ENCODE peak calls at places on chromosomes 1 and 21, in eight cellular contexts. U is colonic mucosa, H is IMR-90, B is astrocyte, N is lower lobe of right lung, F is lower leg skin, G is AG04449, L is neural progenitor cell. K is an unnamed sample.

GRCh38 chr1:175887981-175888428 is 144.6 kb upstream of the TNR start:
- DNase-seq in U (peak), G (no peak), N (peak), F (peak), H (peak), L (peak), B (no peak), K (peak)

GRCh38 chr1:2021550-2021949 is 2.4 kb downstream of the GABRD start:
- DNase-seq in L (no peak), U (no peak), B (no peak), H (no peak), N (no peak), G (no peak), F (no peak), K (no peak)

GRCh38 chr1:10917513-10918454 is 94.7 kb upstream of the TARDBP start:
- DNase-seq in G (no peak), B (no peak), N (no peak), H (no peak), L (no peak), F (peak), U (no peak), K (no peak)

GRCh38 chr1:234597894-234598293 is 12.1 kb downstream of the IRF2BP2 start:
- DNase-seq in L (peak), B (no peak), U (peak), H (peak), N (no peak), F (no peak), G (no peak), K (no peak)

GRCh38 chr1:87024936-87025537 is 110.6 kb downstream of the HS2ST1 start:
- DNase-seq in B (peak), U (no peak), L (peak), N (no peak), H (peak), G (no peak), F (no peak), K (peak)

GRCh38 chr1:158509471-158510161 is 37.6 kb downstream of the OR10R2 start:
- DNase-seq in G (no peak), N (no peak), B (no peak), H (no peak), F (no peak), L (peak), U (no peak), K (no peak)

GRCh38 chr21:34614443-34614692 is 545 bp downstream of the RCAN1 start:
- DNase-seq in U (no peak), N (no peak), H (no peak), B (no peak), G (no peak), L (no peak), F (no peak), K (no peak)

GRCh38 chr1:39576016-39576657 is 453 bp downstream of the PABPC4 start:
- DNase-seq in B (no peak), L (peak), H (no peak), N (peak), G (no peak), U (peak), F (no peak), K (no peak)

GRCh38 chr1:115426271-115426771 is 88.3 kb upstream of the NGF start:
- DNase-seq in F (no peak), G (peak), B (peak), L (no peak), H (peak), N (no peak), U (no peak), K (peak)

GRCh38 chr1:31669786-31670582 is 25.3 kb upstream of the PEF1 start:
- DNase-seq in N (peak), H (peak), L (peak), G (no peak), U (peak), B (peak), F (peak), K (peak)

GRCh38 chr1:83490988-83491387 is 507.9 kb downstream of the TTLL7 start:
- DNase-seq in H (no peak), N (no peak), L (no peak), F (no peak), G (no peak), U (no peak), B (no peak), K (no peak)
- H3K4me3 ChIP-seq in H (no peak), N (no peak), L (no peak), F (no peak), G (no peak), U (no peak), B (no peak), K (no peak)

GRCh38 chr1:190439447-190439846 is 38.2 kb downstream of the BRINP3 start:
- DNase-seq in F (no peak), G (no peak), N (no peak), B (no peak), U (no peak), L (no peak), H (no peak), K (no peak)

GRCh38 chr1:190436615-190437014 is 41.0 kb downstream of the BRINP3 start:
- DNase-seq in N (no peak), G (no peak), B (peak), F (no peak), U (no peak), H (peak), L (no peak), K (peak)
- TF ChIP-seq CTCF in N (no peak), G (peak), B (peak), F (no peak), U (no peak), H (peak), L (peak), K (no peak)

GRCh38 chr1:148315081-148315811 is 163.2 kb upstream of the NBPF11 start:
- DNase-seq in F (no peak), B (peak), N (no peak), U (no peak), L (no peak), G (no peak), H (no peak), K (peak)

GRCh38 chr1:148318900-148319242 is 164.2 kb downstream of the PPIAL4G start:
- DNase-seq in L (no peak), U (no peak), F (no peak), H (no peak), B (no peak), N (no peak), G (no peak), K (no peak)

GRCh38 chr1:148318123-148318899 is 164.8 kb downstream of the PPIAL4G start:
- DNase-seq in N (peak), G (no peak), F (no peak), U (no peak), H (no peak), L (peak), B (no peak), K (no peak)

DNA sequence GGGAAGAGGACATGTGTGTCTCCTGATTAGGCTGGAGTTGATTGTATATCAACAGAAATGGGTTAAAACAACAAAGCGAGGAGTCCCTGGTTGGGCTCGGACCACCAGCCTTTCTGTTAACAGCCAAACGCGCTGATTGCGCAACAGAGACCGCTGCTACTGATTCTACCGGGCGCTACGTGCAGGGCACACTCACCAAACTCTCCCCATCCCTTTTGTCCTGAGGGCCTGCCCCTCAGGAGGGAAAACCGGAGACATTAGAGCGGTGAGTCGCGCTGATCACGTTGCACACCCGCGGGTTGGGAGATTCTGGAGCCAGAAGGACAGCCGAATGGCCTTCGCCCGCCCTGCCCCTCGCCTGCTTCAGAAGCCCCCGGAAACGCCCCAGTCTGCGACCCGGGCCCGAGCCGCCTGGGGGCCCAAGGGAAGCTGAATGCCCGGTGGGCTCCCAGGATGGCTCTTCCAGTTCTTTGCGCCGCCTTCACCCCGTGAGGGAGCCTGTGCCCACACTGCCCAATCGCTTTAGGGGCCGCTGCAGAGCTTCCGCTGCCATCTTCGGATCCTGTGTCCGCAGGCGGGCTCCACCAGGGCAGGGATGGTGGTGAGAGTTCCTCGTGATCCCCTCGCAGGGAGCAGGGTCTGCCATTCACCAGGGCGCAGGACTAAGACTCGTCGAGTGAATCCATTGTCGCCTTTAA is 165.4 kb upstream of the NBPF11 start:
- DNase-seq in N (no peak), U (no peak), H (no peak), G (no peak), B (no peak), L (no peak), F (no peak), K (no peak)
- H3K4me3 ChIP-seq in N (no peak), U (no peak), H (no peak), G (no peak), B (peak), L (peak), F (no peak), K (no peak)

GRCh38 chr1:116934586-116935207 is 25.0 kb downstream of the PTGFRN start:
- DNase-seq in L (no peak), U (no peak), G (no peak), N (no peak), H (no peak), B (no peak), F (no peak), K (no peak)
- TF ChIP-seq CTCF in L (peak), U (no peak), G (no peak), N (no peak), H (no peak), B (peak), F (no peak), K (no peak)

DNA sequence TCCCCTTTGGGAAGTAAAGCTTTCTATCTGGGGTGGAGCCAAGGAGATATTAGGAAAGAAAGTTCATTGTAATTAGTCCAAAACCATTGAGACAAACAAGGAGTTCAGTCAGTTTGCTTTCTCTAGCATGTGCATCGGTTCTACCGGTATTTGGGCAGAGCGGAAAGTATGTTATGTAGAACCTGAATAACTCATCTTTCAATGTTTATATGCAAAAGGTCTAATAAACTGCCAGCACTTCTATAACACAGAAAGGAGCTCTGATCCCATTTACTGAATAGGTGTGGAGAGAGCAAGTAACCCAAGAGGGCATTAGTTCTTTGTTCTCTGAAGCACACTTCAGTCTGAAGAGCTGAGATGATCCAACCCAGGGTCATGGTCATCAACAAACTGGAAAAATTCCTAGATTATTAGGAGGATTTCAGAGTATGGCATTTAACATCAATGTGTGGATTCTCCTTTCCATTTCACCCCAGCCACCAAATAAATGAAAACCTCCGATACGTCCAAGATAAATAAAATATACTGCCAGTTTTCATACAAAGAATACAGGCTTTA is 3.6 kb downstream of the TGFB2 start:
- DNase-seq in N (no peak), H (no peak), G (no peak), F (no peak), U (no peak), B (no peak), L (no peak), K (peak)
- H3K4me3 ChIP-seq in N (peak), H (peak), G (peak), F (no peak), U (no peak), B (peak), L (no peak), K (no peak)

GRCh38 chr1:21836729-21837128 is 24.7 kb downstream of the LDLRAD2 start:
- DNase-seq in U (no peak), L (no peak), H (no peak), B (no peak), F (no peak), G (no peak), N (no peak), K (no peak)

GRCh38 chr1:21840981-21841380 is 28.9 kb downstream of the LDLRAD2 start:
- DNase-seq in F (no peak), B (no peak), L (no peak), N (no peak), H (no peak), G (no peak), U (no peak), K (no peak)

GRCh38 chr1:21837476-21837875 is 25.4 kb downstream of the LDLRAD2 start:
- DNase-seq in L (no peak), N (no peak), U (no peak), H (no peak), G (no peak), B (no peak), F (no peak), K (no peak)

GRCh38 chr1:21839337-21840037 is 27.4 kb downstream of the LDLRAD2 start:
- DNase-seq in F (no peak), B (no peak), N (no peak), U (no peak), H (no peak), L (no peak), G (no peak), K (no peak)

DNA sequence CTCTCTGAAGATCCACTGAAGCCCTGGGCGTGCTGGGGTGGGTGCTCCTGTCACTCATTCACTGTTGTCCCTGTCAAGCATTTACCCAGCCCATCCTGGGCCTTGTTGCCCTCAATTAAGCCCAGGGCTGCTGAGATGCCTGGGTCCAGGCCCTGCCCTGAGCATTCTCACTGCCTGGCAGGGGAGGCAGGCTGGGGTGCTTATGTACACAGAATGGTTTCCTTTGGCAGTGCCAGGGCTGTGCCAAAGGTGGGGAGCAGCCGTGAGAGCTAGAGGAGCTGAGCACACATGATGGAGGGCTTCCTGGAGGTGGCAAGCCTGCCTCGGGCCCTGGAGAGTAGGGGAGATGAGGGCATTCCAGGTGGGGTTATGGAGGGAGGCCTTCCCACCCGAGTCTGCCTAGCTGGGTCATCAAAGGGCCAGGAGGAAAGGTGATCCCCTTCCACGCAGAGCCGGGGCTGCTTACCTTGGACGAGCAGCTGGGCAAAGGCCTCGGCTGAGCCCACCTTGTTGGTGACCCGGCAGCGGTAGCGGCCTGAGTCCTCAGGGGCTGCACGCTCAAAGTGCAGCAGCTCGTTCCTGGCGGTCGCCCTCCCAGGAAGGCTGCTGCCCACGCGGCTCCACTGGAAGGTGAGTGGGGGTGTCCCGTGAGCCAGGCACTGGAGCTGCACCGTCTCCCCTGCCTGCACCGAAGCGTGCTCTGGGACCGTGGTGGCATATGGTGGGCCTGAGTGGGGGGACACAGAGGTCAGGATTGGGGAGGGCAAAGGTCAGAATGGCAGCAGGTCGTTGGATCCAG is 26.5 kb downstream of the LDLRAD2 start:
- DNase-seq in N (no peak), B (no peak), H (no peak), G (no peak), F (no peak), L (no peak), U (no peak), K (no peak)
- TF ChIP-seq CTCF in N (no peak), B (no peak), H (no peak), G (no peak), F (no peak), L (no peak), U (no peak), K (no peak)

DNA sequence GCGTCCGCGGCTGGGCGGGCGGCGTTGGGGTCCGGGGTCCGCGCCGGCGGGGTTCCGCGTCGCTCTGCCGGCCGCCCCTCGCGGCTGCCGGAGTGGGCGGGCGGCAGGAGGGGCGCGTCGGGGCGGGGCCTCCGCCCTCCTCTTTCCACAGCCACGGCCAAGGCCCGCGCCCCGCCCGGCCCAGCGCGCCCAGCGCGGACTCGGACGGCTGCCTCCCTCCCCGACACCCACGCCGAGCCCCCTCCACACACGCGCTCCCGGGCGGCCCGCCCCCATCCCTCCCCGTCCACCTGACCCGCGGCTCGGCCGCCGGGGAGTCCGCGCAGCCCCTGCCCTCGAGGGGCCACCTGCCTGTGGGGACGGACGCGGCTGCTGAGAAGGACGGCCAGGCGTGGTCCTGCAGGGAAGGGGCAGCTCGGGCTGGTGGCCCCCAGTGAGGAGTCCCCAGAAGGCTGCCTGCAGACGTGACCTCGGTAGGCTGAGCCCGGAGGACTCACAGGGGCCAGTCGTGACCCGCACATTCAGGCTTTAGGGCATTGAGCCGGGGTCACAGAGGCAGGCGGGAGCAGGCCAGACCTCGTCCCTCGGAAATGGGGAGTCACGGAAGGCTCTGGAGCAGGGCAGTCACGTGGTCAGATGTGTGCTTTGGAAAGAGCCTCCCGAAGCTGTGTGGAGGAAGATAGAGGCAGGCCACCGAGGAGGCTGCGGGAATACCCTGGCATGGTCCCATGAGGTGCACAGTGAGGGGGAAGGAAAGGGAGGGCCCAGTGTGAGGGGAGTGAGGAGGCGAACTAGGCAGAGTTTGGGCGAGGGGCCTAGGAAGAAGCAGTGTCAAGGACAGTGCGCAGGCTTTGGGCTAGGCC is at the start of gene COL8A2:
- DNase-seq in G (no peak), H (no peak), F (no peak), B (no peak), U (no peak), N (peak), L (peak), K (no peak)
- H3K4me3 ChIP-seq in G (peak), H (peak), F (no peak), B (no peak), U (peak), N (peak), L (peak), K (peak)

GRCh38 chr1:76867342-76868130 is at the start of gene ST6GALNAC5:
- DNase-seq in L (peak), U (peak), H (peak), G (no peak), B (no peak), N (peak), F (peak), K (no peak)

GRCh38 chr1:76866566-76866965 is 714 bp upstream of the ST6GALNAC5 start:
- DNase-seq in N (no peak), L (no peak), G (no peak), F (no peak), B (no peak), H (no peak), U (no peak), K (no peak)

GRCh38 chr1:76870037-76870436 is 2.8 kb downstream of the ST6GALNAC5 start:
- DNase-seq in N (no peak), F (no peak), L (no peak), U (no peak), H (no peak), G (no peak), B (no peak), K (no peak)

GRCh38 chr1:76868916-76869315 is 1.6 kb downstream of the ST6GALNAC5 start:
- DNase-seq in B (no peak), G (no peak), U (no peak), L (peak), H (no peak), F (peak), N (peak), K (no peak)

DNA sequence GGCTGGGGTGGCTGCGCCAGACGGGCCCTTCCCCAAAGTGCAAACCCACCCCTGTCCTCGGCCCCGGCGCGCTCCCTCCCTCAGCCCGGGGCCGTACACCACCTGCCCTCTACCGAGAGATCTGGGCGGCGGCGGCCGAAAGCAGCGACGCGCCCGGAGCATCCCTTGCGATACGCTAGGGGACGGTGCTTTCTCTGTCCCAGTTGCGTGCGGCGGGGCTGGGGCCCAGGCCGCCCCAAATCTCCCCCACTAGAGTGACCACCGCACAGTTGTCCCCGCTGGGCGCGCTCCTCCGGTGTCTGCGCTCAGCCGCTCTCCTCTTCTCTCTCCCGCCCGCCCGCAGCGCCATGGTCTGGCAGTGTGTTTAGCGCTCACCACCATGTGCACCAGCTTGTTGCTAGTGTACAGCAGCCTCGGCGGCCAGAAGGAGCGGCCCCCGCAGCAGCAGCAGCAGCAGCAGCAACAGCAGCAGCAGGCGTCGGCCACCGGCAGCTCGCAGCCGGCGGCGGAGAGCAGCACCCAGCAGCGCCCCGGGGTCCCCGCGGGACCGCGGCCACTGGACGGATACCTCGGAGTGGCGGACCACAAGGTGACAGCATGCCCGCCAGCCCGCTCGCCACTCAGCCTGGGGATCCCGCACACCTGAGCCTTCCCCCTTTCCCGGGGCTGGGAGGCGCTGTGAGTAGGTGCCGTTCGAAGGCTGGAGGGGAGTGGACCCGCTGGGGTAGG is 1.0 kb downstream of the ST6GALNAC5 start:
- DNase-seq in F (no peak), G (no peak), N (peak), B (peak), U (no peak), L (peak), H (peak), K (no peak)
- TF ChIP-seq CTCF in F (no peak), G (peak), N (peak), B (no peak), U (no peak), L (peak), H (no peak), K (no peak)